ENCODE peak calls at places on chromosomes 16 and 17, in four cellular contexts. A is H1, P is GM12878, C is SK-N-SH. Q is an unnamed sample.

GRCh38 chr17:16439303-16439791 is 24.0 kb downstream of the TRPV2 start:
- DNase-seq in A (no peak), P (no peak), C (no peak), Q (no peak)

GRCh38 chr17:29941334-29941733 is at the start of gene EFCAB5:
- DNase-seq in A (no peak), C (no peak), P (no peak), Q (no peak)

GRCh38 chr16:19116711-19117449 is 3.1 kb downstream of the ITPRIPL2 start:
- DNase-seq in A (no peak), C (no peak), P (no peak), Q (no peak)

GRCh38 chr16:64153718-64154117 is 968.1 kb downstream of the CDH11 start:
- DNase-seq in A (no peak), P (no peak), C (no peak), Q (no peak)

GRCh38 chr16:68229431-68230175 is 6.3 kb downstream of the ESRP2 start:
- DNase-seq in A (peak), P (no peak), C (peak), Q (peak)

GRCh38 chr16:87708181-87708580 is 57.6 kb downstream of the KLHDC4 start:
- DNase-seq in A (no peak), C (no peak), P (no peak), Q (no peak)

GRCh38 chr16:51267676-51268075 is 116.6 kb upstream of the SALL1 start:
- DNase-seq in A (no peak), P (no peak), C (no peak), Q (no peak)

GRCh38 chr17:40547079-40547784 is 18.0 kb downstream of the CCR7 start:
- DNase-seq in P (no peak), A (no peak), C (no peak), Q (no peak)

GRCh38 chr17:3740611-3741073 is 16.9 kb downstream of the HASPIN start:
- DNase-seq in A (no peak), C (no peak), P (no peak), Q (no peak)

GRCh38 chr17:48830840-48831548 is at the start of gene CALCOCO2:
- DNase-seq in C (peak), A (peak), P (peak), Q (peak)

GRCh38 chr16:55264949-55265348 is 59.1 kb upstream of the IRX6 start:
- DNase-seq in C (no peak), A (no peak), P (no peak), Q (no peak)

GRCh38 chr17:75848523-75849303 is 4.5 kb upstream of the UNC13D start:
- DNase-seq in P (no peak), A (peak), C (peak), Q (peak)

GRCh38 chr17:72603346-72604242 is 482.8 kb downstream of the SOX9 start:
- DNase-seq in C (no peak), P (no peak), A (no peak), Q (no peak)

GRCh38 chr16:50208460-50208931 is 55.4 kb downstream of the TENT4B start:
- DNase-seq in P (no peak), A (no peak), C (no peak), Q (no peak)

GRCh38 chr17:75649687-75650086 is 16.5 kb downstream of the SMIM5 start:
- DNase-seq in P (no peak), A (no peak), C (no peak), Q (no peak)

GRCh38 chr16:7679899-7680298 is 347.3 kb downstream of the RBFOX1 start:
- DNase-seq in P (no peak), C (no peak), A (no peak), Q (no peak)

GRCh38 chr17:59105852-59106462 is 723 bp downstream of the TRIM37 start:
- DNase-seq in C (peak), P (no peak), A (no peak), Q (no peak)

GRCh38 chr17:69228576-69228975 is at the start of gene ABCA10:
- DNase-seq in A (no peak), P (no peak), C (no peak), Q (no peak)

GRCh38 chr16:49928176-49928892 is 72.4 kb upstream of the ZNF423 start:
- DNase-seq in A (no peak), P (no peak), C (no peak), Q (no peak)

GRCh38 chr16:89602273-89602951 is 11.0 kb upstream of the DPEP1 start:
- DNase-seq in A (peak), C (peak), P (no peak), Q (peak)

GRCh38 chr17:46028969-46029565 is 30.0 kb downstream of the STH start:
- DNase-seq in P (no peak), C (no peak), A (no peak), Q (no peak)

GRCh38 chr17:12673788-12674187 is 8.1 kb downstream of the MYOCD start:
- DNase-seq in A (no peak), C (no peak), P (no peak), Q (no peak)

GRCh38 chr17:64196626-64197025 is 66.4 kb downstream of the TEX2 start:
- DNase-seq in P (no peak), A (no peak), C (no peak), Q (no peak)

GRCh38 chr16:81744911-81745310 is 34.2 kb upstream of the PLCG2 start:
- DNase-seq in C (no peak), P (no peak), A (no peak), Q (no peak)

GRCh38 chr16:1960665-1961630 is 1.6 kb downstream of the NDUFB10 start:
- DNase-seq in P (no peak), A (no peak), C (no peak), Q (no peak)

GRCh38 chr16:56932588-56933265 is 785 bp downstream of the HERPUD1 start:
- DNase-seq in A (peak), P (no peak), C (peak), Q (peak)

GRCh38 chr16:28983644-28984043 is 1.2 kb upstream of the LAT start:
- DNase-seq in C (no peak), A (no peak), P (no peak), Q (no peak)

GRCh38 chr17:43698678-43699437 is 37.1 kb upstream of the MEOX1 start:
- DNase-seq in C (no peak), P (no peak), A (no peak), Q (no peak)

GRCh38 chr16:31141489-31142108 is 6.1 kb upstream of the PRSS8 start:
- DNase-seq in P (no peak), C (peak), A (no peak), Q (peak)

GRCh38 chr17:82594571-82594970 is 53.7 kb downstream of the WDR45B start:
- DNase-seq in A (no peak), P (no peak), C (peak), Q (no peak)

GRCh38 chr17:82593590-82594087 is 54.6 kb downstream of the WDR45B start:
- DNase-seq in A (no peak), C (peak), P (no peak), Q (no peak)

GRCh38 chr17:82590881-82591539 is 57.2 kb downstream of the WDR45B start:
- DNase-seq in P (no peak), C (no peak), A (no peak), Q (no peak)

GRCh38 chr17:82592289-82592683 is 56.0 kb downstream of the WDR45B start:
- DNase-seq in C (peak), A (no peak), P (no peak), Q (no peak)

GRCh38 chr17:82592751-82593589 is 55.3 kb downstream of the WDR45B start:
- DNase-seq in A (peak), C (peak), P (peak), Q (no peak)
- TF ChIP-seq NRF1 in A (no peak), C (no peak), P (no peak), Q (no peak)

GRCh38 chr17:17857496-17857895 is 20.7 kb upstream of the SREBF1 start:
- DNase-seq in C (no peak), P (no peak), A (no peak), Q (no peak)

GRCh38 chr17:17855976-17856375 is 19.2 kb upstream of the SREBF1 start:
- DNase-seq in P (no peak), C (peak), A (no peak), Q (no peak)

GRCh38 chr17:17860761-17861107 is 23.9 kb upstream of the SREBF1 start:
- DNase-seq in P (no peak), C (no peak), A (no peak), Q (no peak)

GRCh38 chr17:17856386-17856785 is 19.6 kb upstream of the SREBF1 start:
- DNase-seq in C (no peak), P (no peak), A (no peak), Q (no peak)

DNA sequence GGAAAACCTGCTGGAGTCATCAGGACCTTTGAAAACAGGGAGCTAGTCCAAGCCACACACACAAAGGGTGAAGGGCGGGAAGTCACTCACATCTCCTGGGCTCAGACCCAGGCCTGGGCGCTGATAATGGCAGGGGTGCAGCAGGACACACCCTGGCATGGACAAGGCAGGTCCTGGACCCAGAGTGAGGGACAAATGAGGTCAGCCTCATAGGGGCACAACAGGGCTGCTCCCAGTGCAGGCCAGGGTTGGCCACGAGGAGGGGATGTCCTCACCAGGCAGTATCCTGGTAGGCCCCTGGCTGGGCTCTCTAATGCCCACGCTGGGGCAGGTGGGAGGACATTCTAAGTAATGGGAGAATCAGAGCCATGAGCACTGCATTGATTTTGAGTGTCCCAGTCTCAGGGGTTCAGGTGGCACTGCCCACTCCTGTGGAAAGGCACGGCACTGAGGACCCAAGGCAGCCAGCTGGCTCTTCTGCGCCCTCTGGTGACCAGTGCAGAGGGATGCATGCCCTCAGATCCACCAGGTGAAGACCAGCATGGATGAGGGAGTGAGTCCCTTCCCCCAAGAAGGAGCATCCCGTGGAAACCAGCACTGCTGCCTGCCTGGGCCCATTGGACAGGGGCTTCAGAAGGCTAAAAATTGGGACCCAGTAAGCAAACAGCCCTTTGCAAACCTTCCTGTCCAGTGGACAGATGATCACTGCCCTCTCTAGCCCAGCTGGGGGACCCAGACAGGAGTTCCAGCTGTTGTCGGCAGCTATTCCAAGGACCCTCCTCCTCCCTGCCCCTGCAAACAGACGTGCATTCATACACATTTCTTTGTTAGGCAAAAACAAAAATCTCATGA is 23.3 kb upstream of the SREBF1 start:
- DNase-seq in A (peak), C (peak), P (no peak), Q (peak)
- TF ChIP-seq NRF1 in A (no peak), C (no peak), P (no peak), Q (no peak)

DNA sequence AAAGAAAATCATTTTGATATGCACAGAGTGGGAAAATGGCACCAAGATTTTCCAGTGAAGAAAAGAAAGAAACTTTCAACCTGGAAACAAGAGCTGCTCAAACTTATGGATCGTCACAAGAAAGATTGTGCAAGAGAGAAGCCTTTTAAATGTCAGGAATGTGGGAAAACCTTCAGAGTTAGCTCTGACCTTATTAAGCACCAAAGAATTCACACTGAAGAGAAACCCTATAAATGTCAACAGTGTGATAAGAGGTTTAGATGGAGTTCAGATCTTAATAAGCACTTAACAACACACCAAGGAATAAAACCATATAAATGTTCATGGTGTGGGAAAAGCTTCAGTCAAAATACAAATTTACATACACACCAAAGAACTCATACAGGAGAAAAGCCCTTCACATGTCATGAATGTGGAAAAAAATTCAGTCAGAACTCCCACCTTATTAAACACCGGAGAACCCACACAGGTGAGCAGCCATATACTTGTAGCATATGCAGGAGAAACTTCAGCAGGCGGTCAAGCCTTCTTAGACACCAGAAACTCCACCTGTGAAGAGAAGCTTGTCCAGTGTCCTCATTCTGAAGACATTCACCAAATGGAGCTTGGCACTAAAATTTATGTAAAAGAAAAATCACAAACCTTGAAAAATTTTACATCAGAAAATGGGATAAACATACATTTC is 12.2 kb downstream of the ZNF75A start:
- DNase-seq in P (no peak), A (no peak), C (no peak), Q (no peak)
- TF ChIP-seq NRF1 in P (no peak), A (no peak), C (no peak), Q (no peak)

DNA sequence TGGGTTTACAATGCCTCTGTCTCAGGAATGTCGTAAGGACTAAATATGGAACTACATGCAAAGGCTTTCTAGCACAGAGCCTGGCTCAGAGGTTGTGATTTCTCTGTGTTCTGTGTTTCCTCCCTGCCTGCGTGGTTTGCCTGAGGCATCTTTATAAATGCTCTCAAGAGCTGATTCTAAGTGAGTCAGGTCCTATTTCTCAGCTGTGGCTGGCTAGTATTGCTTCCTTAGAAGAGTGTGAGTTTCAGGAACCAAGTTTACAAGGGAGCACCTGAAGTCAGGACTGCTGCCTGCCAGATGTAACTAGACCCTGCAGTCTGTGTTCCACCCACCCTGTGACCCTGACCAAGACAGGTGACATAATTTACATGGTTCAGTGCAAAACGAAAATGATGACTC is 8.0 kb upstream of the CCL1 start:
- DNase-seq in P (no peak), C (no peak), A (no peak), Q (no peak)
- TF ChIP-seq NRF1 in P (no peak), C (no peak), A (no peak), Q (no peak)

Q was measured in K562.